ENCODE peak calls at places on chromosomes 13 and 19, in four cellular contexts. G is astrocyte, V is tibial nerve, U is heart right ventricle. B is an unnamed sample.

GRCh38 chr19:29275266-29275665 is 62.3 kb upstream of the UQCRFS1 start:
- DNase-seq in U (no peak), V (no peak), G (no peak), B (no peak)

GRCh38 chr19:37963190-37963947 is 56.4 kb downstream of the SIPA1L3 start:
- DNase-seq in G (peak; percentile 92), U (no peak), V (no peak), B (no peak)

GRCh38 chr19:37845932-37846331 is 60.5 kb downstream of the WDR87 start:
- DNase-seq in U (no peak), G (peak; percentile 56), V (no peak), B (no peak)

GRCh38 chr13:21063031-21063430 is 1.6 kb upstream of the LATS2 start:
- DNase-seq in U (no peak), G (no peak), V (no peak), B (no peak)

GRCh38 chr13:113354831-113355610 is 8.9 kb downstream of the GRTP1 start:
- DNase-seq in V (no peak), U (no peak), G (no peak), B (no peak)

GRCh38 chr13:64505511-64505910 is 2724.6 kb downstream of the PCDH9 start:
- DNase-seq in U (no peak), G (peak; percentile 72), V (no peak), B (no peak)

GRCh38 chr13:67023088-67023893 is 206.8 kb downstream of the PCDH9 start:
- DNase-seq in V (peak; percentile 12), U (no peak), G (peak; percentile 98), B (peak; percentile 56)

GRCh38 chr19:588093-588742 is 1.5 kb upstream of the HCN2 start:
- DNase-seq in G (no peak), U (peak; percentile 75), V (no peak), B (peak; percentile 93)

GRCh38 chr13:36795463-36795862 is 23.6 kb upstream of the RFXAP start:
- DNase-seq in G (no peak), U (no peak), V (no peak), B (no peak)

GRCh38 chr19:28514166-28514565 is 698.8 kb downstream of the UQCRFS1 start:
- DNase-seq in G (no peak), U (no peak), V (no peak), B (no peak)

GRCh38 chr19:38693380-38694223 is 46.2 kb downstream of the ACTN4 start:
- DNase-seq in U (no peak), V (no peak), G (peak; percentile 90), B (peak; percentile 59)

GRCh38 chr19:362683-363082 is 18.1 kb upstream of the MIER2 start:
- DNase-seq in G (no peak), V (no peak), U (no peak), B (no peak)

GRCh38 chr13:98976941-98977340 is 923 bp downstream of the DOCK9 start:
- DNase-seq in V (no peak), G (peak; percentile 59), U (no peak), B (peak; percentile 43)

GRCh38 chr13:101579291-101579802 is 126.9 kb downstream of the ITGBL1 start:
- DNase-seq in U (no peak), V (no peak), G (peak; percentile 54), B (no peak)

GRCh38 chr19:5111051-5111450 is 142.1 kb downstream of the KDM4B start:
- DNase-seq in U (no peak), V (no peak), G (no peak), B (no peak)

GRCh38 chr19:49596954-49597702 is 6.1 kb downstream of the PRR12 start:
- DNase-seq in V (no peak), G (no peak), U (no peak), B (no peak)

GRCh38 chr19:54916822-54917221 is 10.9 kb downstream of the NCR1 start:
- DNase-seq in U (no peak), G (no peak), V (no peak), B (no peak)

GRCh38 chr19:43636121-43636683 is 3.4 kb downstream of the CADM4 start:
- DNase-seq in U (no peak), G (peak; percentile 27), V (no peak), B (no peak)

GRCh38 chr13:42905542-42905941 is 86.5 kb downstream of the EPSTI1 start:
- DNase-seq in G (no peak), V (no peak), U (no peak), B (no peak)

GRCh38 chr13:99415851-99416331 is 85.4 kb upstream of the TM9SF2 start:
- DNase-seq in V (no peak), G (no peak), U (no peak), B (no peak)

GRCh38 chr19:3342246-3342645 is 24.1 kb upstream of the NFIC start:
- DNase-seq in G (no peak), U (no peak), V (no peak), B (no peak)

GRCh38 chr13:110306960-110307696 is at the start of the genes COL4A1 and COL4A2:
- DNase-seq in U (peak; percentile 86), G (peak; percentile 66), V (peak; percentile 64), B (no peak)

GRCh38 chr19:8302734-8303133 is 5.4 kb downstream of the CD320 start:
- DNase-seq in U (no peak), V (peak; percentile 2), G (no peak), B (no peak)

GRCh38 chr19:14337510-14337909 is 43.7 kb upstream of the ADGRE5 start:
- DNase-seq in U (no peak), V (no peak), G (no peak), B (peak; percentile 86)
- H3K4me3 ChIP-seq in U (no peak overlapping the region), V (no peak overlapping the region), G (no peak overlapping the region), B (no peak overlapping the region)

DNA sequence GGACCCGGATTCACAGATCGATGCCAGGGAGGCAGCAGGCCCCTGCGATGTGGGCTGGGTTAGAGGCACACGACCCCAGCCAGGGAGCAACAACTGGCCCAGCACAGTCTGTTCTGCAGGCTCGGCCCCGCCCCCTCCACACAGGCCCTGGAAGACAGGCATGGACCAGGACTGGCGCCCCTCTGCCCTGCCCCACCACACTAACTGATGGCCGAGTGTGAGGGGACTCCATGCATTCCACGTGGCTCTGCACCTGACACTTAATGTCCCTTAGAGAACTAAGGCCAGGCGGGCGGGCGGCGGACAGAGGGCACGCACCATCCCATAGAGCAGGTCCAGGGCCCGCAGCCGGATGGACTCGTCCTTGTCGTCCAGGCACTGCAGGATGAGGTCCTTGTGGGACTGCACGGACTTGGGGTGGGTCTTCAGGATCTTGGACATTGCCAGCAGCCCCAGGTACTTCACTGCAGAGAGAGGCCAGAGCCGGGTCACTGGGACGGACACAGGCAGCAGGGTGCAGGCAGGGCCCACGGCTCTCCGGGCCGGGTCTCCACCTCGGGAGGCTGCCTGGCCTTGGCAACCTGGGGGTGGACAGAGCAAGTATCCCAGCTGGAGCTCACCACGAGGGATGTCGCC is 24.8 kb downstream of the IZUMO4 start:
- DNase-seq in V (no peak), U (no peak), G (no peak), B (no peak)
- H3K36me3 ChIP-seq in V (peaks cover 100% of the 10 kb centered on the region), U (peaks cover 100% of the 10 kb centered on the region), G (peaks cover 15% of the 10 kb centered on the region), B (peaks cover 89% of the 10 kb centered on the region)

GRCh38 chr13:32989331-32989730 is 26.9 kb upstream of the KL start:
- DNase-seq in G (no peak), U (no peak), V (no peak), B (no peak)

GRCh38 chr13:32988588-32989256 is 27.5 kb upstream of the KL start:
- DNase-seq in V (no peak), G (no peak), U (no peak), B (no peak)

GRCh38 chr13:32984857-32985626 is 31.2 kb upstream of the KL start:
- DNase-seq in V (no peak), G (peak; percentile 18), U (no peak), B (no peak)

GRCh38 chr13:32987462-32987861 is 28.8 kb upstream of the KL start:
- DNase-seq in U (no peak), V (no peak), G (no peak), B (no peak)

GRCh38 chr13:32986552-32986951 is 29.7 kb upstream of the KL start:
- DNase-seq in G (no peak), U (no peak), V (no peak), B (no peak)
- H3K4me1 ChIP-seq in G (no peaks in the 10 kb centered on the region), U (no peaks in the 10 kb centered on the region), V (no peaks in the 10 kb centered on the region), B (no peaks in the 10 kb centered on the region)

GRCh38 chr19:40341601-40342482 is 6.4 kb downstream of the C19orf47 start:
- DNase-seq in V (no peak), G (no peak), U (peak; percentile 75), B (no peak)
- H3K4me3 ChIP-seq in V (no peak overlapping the region), G (no peak overlapping the region), U (peak overlapping the region; percentile 30), B (no peak overlapping the region)

GRCh38 chr19:48418317-48419064 is 25.0 kb downstream of the GRIN2D start:
- DNase-seq in V (no peak), G (peak; percentile 56), U (no peak), B (no peak)
- H3K36me3 ChIP-seq in V (no peaks in the 10 kb centered on the region), G (no peaks in the 10 kb centered on the region), U (no peaks in the 10 kb centered on the region), B (no peaks in the 10 kb centered on the region)

GRCh38 chr19:42281175-42282035 is 12.4 kb downstream of the CIC start:
- DNase-seq in U (peak; percentile 73), V (no peak), G (peak; percentile 59), B (peak; percentile 70)
- H3K4me1 ChIP-seq in U (peaks cover 87% of the 10 kb centered on the region), V (peaks cover 3% of the 10 kb centered on the region), G (peaks cover 77% of the 10 kb centered on the region), B (peaks cover 35% of the 10 kb centered on the region)

B was measured in HAP-1.